ENCODE peak calls at places on chromosomes 7 and 10, in five cellular contexts. U is uterus, C is prostate gland, W is esophagus muscularis mucosa, Y is right lobe of liver. H is an unnamed sample. For H3K4me1, the result is how much of the 10 kb centered on the place peaks cover.

GRCh38 chr10:12068467-12069269 is at the start of gene DHTKD1:
- DNase-seq in C (peak), U (peak), W (peak), Y (peak), H (peak)

GRCh38 chr7:15778191-15778590 is 91.7 kb upstream of the MEOX2 start:
- DNase-seq in Y (no peak), U (no peak), W (no peak), C (no peak), H (no peak)

GRCh38 chr7:79282051-79282694 is 171.3 kb downstream of the MAGI2 start:
- DNase-seq in C (no peak), U (no peak), W (no peak), Y (no peak), H (no peak)

GRCh38 chr10:97427571-97428179 is 1.7 kb downstream of the PGAM1 start:
- DNase-seq in Y (peak), C (peak), W (no peak), U (no peak), H (no peak)

GRCh38 chr7:152760384-152761115 is 998 bp downstream of the ACTR3B start:
- DNase-seq in Y (no peak), W (peak), U (no peak), C (no peak), H (no peak)

GRCh38 chr7:83413425-83413824 is 235.5 kb downstream of the SEMA3E start:
- DNase-seq in U (no peak), W (no peak), C (no peak), Y (no peak), H (no peak)

GRCh38 chr7:2791390-2791789 is 52.7 kb downstream of the GNA12 start:
- DNase-seq in W (no peak), C (no peak), U (no peak), Y (no peak), H (no peak)

GRCh38 chr10:77180794-77181193 is 456.8 kb downstream of the KCNMA1 start:
- DNase-seq in U (no peak), W (no peak), C (no peak), Y (no peak), H (no peak)

GRCh38 chr10:89163265-89163995 is 43.7 kb downstream of the CH25H start:
- DNase-seq in W (peak), U (peak), C (peak), Y (peak), H (peak)

GRCh38 chr7:22184549-22185199 is 172.3 kb downstream of the RAPGEF5 start:
- DNase-seq in Y (no peak), U (no peak), C (no peak), W (no peak), H (no peak)

GRCh38 chr7:141460781-141461715 is 90.2 kb upstream of the AGK start:
- DNase-seq in Y (no peak), C (peak), U (peak), W (no peak), H (no peak)

GRCh38 chr10:15433850-15434537 is 62.9 kb upstream of the FAM171A1 start:
- DNase-seq in C (peak), W (no peak), U (peak), Y (no peak), H (no peak)

GRCh38 chr7:2922271-2922691 is 78.2 kb upstream of the GNA12 start:
- DNase-seq in C (no peak), Y (no peak), U (no peak), W (no peak), H (peak)

GRCh38 chr10:112907893-112908292 is 42.2 kb upstream of the TCF7L2 start:
- DNase-seq in W (no peak), C (no peak), U (no peak), Y (no peak), H (no peak)

GRCh38 chr7:95250591-95250990 is 73.7 kb downstream of the PON1 start:
- DNase-seq in Y (no peak), W (no peak), U (no peak), C (no peak), H (no peak)

GRCh38 chr10:71218046-71218832 is 5.9 kb downstream of the UNC5B start:
- DNase-seq in Y (no peak), U (no peak), W (no peak), C (no peak), H (peak)

GRCh38 chr7:55570939-55571338 is 1.4 kb downstream of the VOPP1 start:
- DNase-seq in W (no peak), Y (no peak), U (no peak), C (no peak), H (no peak)

GRCh38 chr7:19677201-19677600 is 31.6 kb downstream of the POLR1F start:
- DNase-seq in C (no peak), W (no peak), Y (no peak), U (no peak), H (no peak)

GRCh38 chr7:132065193-132065972 is 509.0 kb upstream of the PODXL start:
- DNase-seq in U (peak), C (no peak), Y (no peak), W (no peak), H (peak)

GRCh38 chr10:34181545-34182300 is 633.4 kb downstream of the PARD3 start:
- DNase-seq in U (no peak), C (no peak), Y (no peak), W (no peak), H (no peak)

GRCh38 chr10:73075829-73076228 is 20.8 kb downstream of the P4HA1 start:
- DNase-seq in Y (no peak), W (no peak), U (no peak), C (no peak), H (no peak)

GRCh38 chr7:55534916-55535636 is 37.2 kb downstream of the VOPP1 start:
- DNase-seq in U (no peak), Y (no peak), W (no peak), C (no peak), H (no peak)

GRCh38 chr7:84190016-84190705 is 4.4 kb downstream of the SEMA3A start:
- DNase-seq in C (no peak), U (no peak), W (no peak), Y (no peak), H (no peak)

GRCh38 chr10:34135515-34135914 is 679.6 kb downstream of the PARD3 start:
- DNase-seq in Y (no peak), C (no peak), W (peak), U (no peak), H (no peak)

GRCh38 chr7:121797283-121798037 is 75.5 kb upstream of the PTPRZ1 start:
- DNase-seq in W (no peak), U (no peak), C (no peak), Y (no peak), H (no peak)

GRCh38 chr10:118369806-118370205 is 27.7 kb upstream of the FAM204A start:
- DNase-seq in U (no peak), Y (no peak), C (no peak), W (no peak), H (no peak)

GRCh38 chr7:142478479-142479220 is 220.8 kb upstream of the PRSS58 start:
- DNase-seq in U (no peak), W (no peak), C (no peak), Y (no peak), H (no peak)

GRCh38 chr7:44368455-44368854 is 43.1 kb upstream of the CAMK2B start:
- DNase-seq in Y (no peak), C (no peak), U (no peak), W (no peak), H (no peak)

GRCh38 chr10:58856508-58857240 is 319.8 kb upstream of the PHYHIPL start:
- DNase-seq in U (no peak), C (peak), W (peak), Y (no peak), H (peak)

GRCh38 chr10:93495654-93496321 is 624 bp upstream of the CEP55 start:
- DNase-seq in Y (peak), U (no peak), C (peak), W (no peak), H (no peak)

GRCh38 chr10:47323636-47324299 is 1.5 kb downstream of the GDF2 start:
- DNase-seq in W (no peak), U (no peak), C (no peak), Y (no peak), H (no peak)

GRCh38 chr7:50663396-50664102 is 98.3 kb upstream of the DDC start:
- DNase-seq in C (peak), Y (no peak), U (no peak), W (no peak), H (no peak)

DNA sequence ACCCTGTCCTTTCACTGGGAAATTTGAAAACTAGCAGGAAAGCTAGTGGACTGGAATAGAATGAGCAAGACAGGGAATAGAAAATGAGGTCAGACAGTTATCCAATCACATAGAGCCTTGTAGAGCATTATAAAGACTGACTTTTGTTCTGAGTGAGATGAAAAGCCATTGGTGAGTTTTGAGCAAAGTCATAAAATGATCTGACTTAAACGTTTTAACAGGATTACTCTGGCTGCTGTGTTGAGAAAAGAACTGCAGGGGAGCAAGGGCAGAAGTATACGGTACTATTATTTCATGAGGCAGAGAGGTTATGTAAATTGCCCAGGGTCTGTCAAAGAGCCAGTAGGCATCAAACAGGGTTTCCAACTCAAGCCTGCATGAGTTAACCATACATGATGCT is 393.4 kb downstream of the TFEC start:
- DNase-seq in U (no peak), C (no peak), W (no peak), Y (no peak), H (no peak)
- H3K4me1 ChIP-seq in U (under half), C (under half), W (under half), Y (under half), H (under half)

GRCh38 chr7:5595545-5596045 is 172.0 kb upstream of the TNRC18 start:
- DNase-seq in U (no peak), Y (no peak), W (no peak), C (no peak), H (no peak)

GRCh38 chr7:5596046-5596895 is 172.6 kb upstream of the TNRC18 start:
- DNase-seq in W (peak), C (peak), Y (peak), U (peak), H (peak)

GRCh38 chr7:5596896-5597246 is 173.2 kb upstream of the TNRC18 start:
- DNase-seq in U (no peak), W (no peak), C (no peak), Y (no peak), H (no peak)

GRCh38 chr7:5597772-5598171 is 174.1 kb upstream of the TNRC18 start:
- DNase-seq in U (no peak), C (no peak), W (no peak), Y (no peak), H (no peak)

GRCh38 chr7:5594616-5595544 is 171.2 kb upstream of the TNRC18 start:
- DNase-seq in Y (no peak), W (no peak), C (no peak), U (no peak), H (no peak)
- TF ChIP-seq POLR2A in Y (no peak), W (no peak), C (no peak), U (no peak), H (no peak)

DNA sequence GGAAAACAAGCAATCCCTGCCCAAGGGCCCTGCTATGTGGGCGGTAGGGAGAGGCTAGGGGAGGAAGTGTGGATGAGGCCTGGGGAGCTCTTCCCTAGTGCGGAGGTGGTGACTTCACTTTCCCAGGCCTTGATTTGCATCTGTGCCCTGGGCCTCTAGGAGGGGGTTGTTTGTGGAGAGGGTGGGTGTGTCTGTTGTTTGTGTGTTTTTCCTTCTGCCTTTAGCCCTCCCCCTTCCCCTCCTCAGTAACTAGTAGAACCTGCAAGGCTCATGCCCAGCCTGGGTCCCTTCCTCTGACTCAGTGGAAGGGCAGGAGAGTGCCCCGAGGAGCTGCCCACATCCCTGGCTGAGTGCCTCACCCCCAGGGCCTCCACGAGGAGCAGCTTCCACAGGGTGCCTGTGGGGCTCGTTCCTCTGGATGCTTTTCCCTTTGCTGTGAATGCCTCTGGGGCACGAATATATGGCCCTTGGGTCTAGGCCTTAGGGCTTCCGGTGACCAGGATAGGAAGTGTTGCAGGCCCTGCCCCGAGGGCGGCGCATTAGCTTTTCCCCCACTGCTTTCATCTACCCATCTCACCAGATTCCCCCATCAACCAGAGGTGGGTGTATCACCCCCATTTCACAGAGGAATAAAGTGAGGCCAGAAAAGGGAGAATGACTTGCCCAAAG is 89.4 kb upstream of the DUSP5 start:
- DNase-seq in W (no peak), C (no peak), Y (no peak), U (no peak), H (no peak)
- H3K4me1 ChIP-seq in W (under half), C (under half), Y (under half), U (under half), H (under half)

DNA sequence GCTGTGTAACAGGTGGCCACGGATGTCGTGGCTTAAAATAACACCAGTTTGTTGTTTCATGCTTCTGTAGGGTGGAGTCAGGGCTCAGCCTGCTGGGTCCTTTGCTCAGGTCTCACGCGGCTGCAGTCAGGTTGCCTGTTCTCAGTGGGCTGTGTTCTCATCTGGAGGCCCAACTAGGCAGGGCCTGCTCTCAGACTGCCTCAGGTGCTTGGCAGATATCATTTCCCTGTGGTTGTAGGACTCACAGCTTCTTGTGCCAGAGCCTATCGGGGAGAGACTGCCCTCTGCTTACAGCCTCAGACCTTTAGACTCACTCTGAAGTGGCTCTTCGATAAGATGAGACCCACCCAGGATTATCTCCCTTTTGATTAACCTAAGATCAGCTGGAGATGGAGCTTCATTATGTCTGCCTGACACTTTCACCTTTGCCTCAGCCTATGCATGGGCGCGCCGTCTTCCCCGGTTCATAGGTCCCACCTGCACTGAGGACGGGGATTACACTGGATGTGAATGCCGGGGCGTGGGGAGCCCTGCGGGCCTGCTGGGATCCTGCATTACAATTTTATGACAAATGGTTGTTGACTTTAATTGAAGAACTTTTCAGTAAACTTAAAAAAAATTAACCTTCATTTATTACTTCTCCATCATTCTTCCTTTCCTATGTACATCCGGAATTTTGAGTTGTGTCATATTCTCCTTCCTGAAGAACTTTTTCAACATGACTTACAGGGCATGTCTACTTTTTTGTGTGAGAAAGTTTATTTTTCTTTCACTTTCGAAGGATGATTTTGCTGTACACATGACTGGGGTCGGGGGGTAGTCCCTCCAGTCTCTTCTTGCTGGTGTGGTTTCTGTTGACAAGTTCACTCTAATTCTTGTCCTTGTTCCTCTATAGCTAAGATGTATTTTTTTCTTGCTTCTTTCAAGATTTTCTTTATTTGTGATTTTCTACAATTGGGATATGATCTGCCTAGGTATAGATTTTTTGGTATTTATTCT is 55.5 kb downstream of the INPP5A start:
- DNase-seq in Y (peak), W (no peak), C (no peak), U (no peak), H (peak)
- TF ChIP-seq POLR2A in Y (no peak), W (no peak), C (no peak), U (no peak), H (no peak)

GRCh38 chr10:81251457-81252115 is 623.4 kb upstream of the NRG3 start:
- DNase-seq in C (no peak), U (no peak), W (no peak), Y (no peak), H (no peak)
- H3K4me1 ChIP-seq in C (under half), U (under half), W (under half), Y (under half), H (under half)

GRCh38 chr7:139647085-139647484 is 123.6 kb downstream of the CLEC2L start:
- DNase-seq in Y (no peak), W (no peak), U (no peak), C (no peak), H (no peak)
- TF ChIP-seq POLR2A in Y (no peak), W (no peak), U (no peak), C (no peak), H (no peak)